ENCODE peak calls at places on chromosome 19, in eight cellular contexts. One of them, this sample, is unnamed.
A peak's percentile ranks its signal among the peaks of the same experiment; 100 is the strongest.

GRCh38 chr19:55070755-55071502 is 4.7 kb upstream of the EPS8L1 start:
- DNase-seq in pons: no peak
- DNase-seq in choroid plexus epithelial cell: peak; percentile 48
- DNase-seq in LHCN-M2: peak; percentile 93
- DNase-seq in NCI-H774: no peak
- DNase-seq in heart left ventricle: peak; percentile 55
- DNase-seq in NCI-H2029 treated with DMSO at 0.1 percent for 48 hours: no peak
- DNase-seq in BJ: no peak
- DNase-seq in this sample: no peak

GRCh38 chr19:41299755-41300089 is 10.2 kb upstream of the CCDC97 start:
- DNase-seq in LHCN-M2: peak; percentile 98
- DNase-seq in NCI-H774: no peak
- DNase-seq in heart left ventricle: no peak
- DNase-seq in BJ: no peak
- DNase-seq in pons: peak; percentile 40
- DNase-seq in NCI-H2029 treated with DMSO at 0.1 percent for 48 hours: peak; percentile 69
- DNase-seq in choroid plexus epithelial cell: peak; percentile 94
- DNase-seq in this sample: no peak

GRCh38 chr19:27735314-27735713 is 1477.6 kb downstream of the UQCRFS1 start:
- DNase-seq in pons: no peak
- DNase-seq in LHCN-M2: no peak
- DNase-seq in NCI-H774: no peak
- DNase-seq in BJ: no peak
- DNase-seq in heart left ventricle: no peak
- DNase-seq in NCI-H2029 treated with DMSO at 0.1 percent for 48 hours: no peak
- DNase-seq in choroid plexus epithelial cell: no peak
- DNase-seq in this sample: no peak

GRCh38 chr19:36169084-36169760 is 17.0 kb upstream of the COX7A1 start:
- DNase-seq in NCI-H774: peak; percentile 30
- DNase-seq in NCI-H2029 treated with DMSO at 0.1 percent for 48 hours: peak; percentile 98
- DNase-seq in pons: no peak
- DNase-seq in heart left ventricle: no peak
- DNase-seq in BJ: no peak
- DNase-seq in LHCN-M2: peak; percentile 77
- DNase-seq in choroid plexus epithelial cell: no peak
- DNase-seq in this sample: no peak

GRCh38 chr19:36051236-36051635 is 2.8 kb downstream of the THAP8 start:
- DNase-seq in pons: no peak
- DNase-seq in BJ: no peak
- DNase-seq in heart left ventricle: no peak
- DNase-seq in choroid plexus epithelial cell: peak; percentile 29
- DNase-seq in NCI-H774: no peak
- DNase-seq in LHCN-M2: no peak
- DNase-seq in NCI-H2029 treated with DMSO at 0.1 percent for 48 hours: no peak
- DNase-seq in this sample: no peak

GRCh38 chr19:55633866-55634265 is 6.9 kb upstream of the ZNF580 start:
- DNase-seq in pons: no peak
- DNase-seq in BJ: no peak
- DNase-seq in choroid plexus epithelial cell: no peak
- DNase-seq in NCI-H774: no peak
- DNase-seq in NCI-H2029 treated with DMSO at 0.1 percent for 48 hours: no peak
- DNase-seq in heart left ventricle: no peak
- DNase-seq in LHCN-M2: no peak
- DNase-seq in this sample: no peak

GRCh38 chr19:11151181-11151580 is 4.4 kb downstream of the SPC24 start:
- DNase-seq in BJ: no peak
- DNase-seq in choroid plexus epithelial cell: peak; percentile 90
- DNase-seq in LHCN-M2: no peak
- DNase-seq in NCI-H2029 treated with DMSO at 0.1 percent for 48 hours: no peak
- DNase-seq in heart left ventricle: no peak
- DNase-seq in NCI-H774: no peak
- DNase-seq in pons: no peak
- DNase-seq in this sample: no peak

GRCh38 chr19:44645407-44646048 is 1.8 kb downstream of the PVR start:
- DNase-seq in NCI-H2029 treated with DMSO at 0.1 percent for 48 hours: no peak
- DNase-seq in pons: no peak
- DNase-seq in LHCN-M2: no peak
- DNase-seq in BJ: no peak
- DNase-seq in heart left ventricle: no peak
- DNase-seq in NCI-H774: no peak
- DNase-seq in choroid plexus epithelial cell: no peak
- DNase-seq in this sample: no peak

GRCh38 chr19:30880151-30880550 is 469.1 kb downstream of the TSHZ3 start:
- DNase-seq in LHCN-M2: no peak
- DNase-seq in pons: no peak
- DNase-seq in choroid plexus epithelial cell: no peak
- DNase-seq in heart left ventricle: no peak
- DNase-seq in NCI-H2029 treated with DMSO at 0.1 percent for 48 hours: no peak
- DNase-seq in BJ: no peak
- DNase-seq in NCI-H774: no peak
- DNase-seq in this sample: no peak

GRCh38 chr19:41427647-41428480 is 690 bp upstream of the B3GNT8 start:
- DNase-seq in heart left ventricle: no peak
- DNase-seq in BJ: no peak
- DNase-seq in NCI-H774: no peak
- DNase-seq in NCI-H2029 treated with DMSO at 0.1 percent for 48 hours: peak; percentile 30
- DNase-seq in pons: no peak
- DNase-seq in LHCN-M2: no peak
- DNase-seq in choroid plexus epithelial cell: peak; percentile 22
- DNase-seq in this sample: no peak

GRCh38 chr19:51511353-51511752 is 9.8 kb upstream of the SIGLEC12 start:
- DNase-seq in choroid plexus epithelial cell: peak; percentile 2
- DNase-seq in LHCN-M2: peak; percentile 36
- DNase-seq in pons: peak; percentile 1
- DNase-seq in BJ: no peak
- DNase-seq in heart left ventricle: no peak
- DNase-seq in NCI-H774: no peak
- DNase-seq in NCI-H2029 treated with DMSO at 0.1 percent for 48 hours: no peak
- DNase-seq in this sample: no peak

GRCh38 chr19:45955905-45956608 is 17.6 kb downstream of the NOVA2 start:
- DNase-seq in BJ: no peak
- DNase-seq in NCI-H774: no peak
- DNase-seq in pons: peak; percentile 92
- DNase-seq in heart left ventricle: peak; percentile 76
- DNase-seq in LHCN-M2: no peak
- DNase-seq in choroid plexus epithelial cell: no peak
- DNase-seq in NCI-H2029 treated with DMSO at 0.1 percent for 48 hours: no peak
- DNase-seq in this sample: peak; percentile 94

GRCh38 chr19:50214699-50215543 is 11.5 kb downstream of the MYH14 start:
- DNase-seq in NCI-H774: no peak
- DNase-seq in BJ: no peak
- DNase-seq in choroid plexus epithelial cell: no peak
- DNase-seq in pons: no peak
- DNase-seq in heart left ventricle: no peak
- DNase-seq in LHCN-M2: no peak
- DNase-seq in NCI-H2029 treated with DMSO at 0.1 percent for 48 hours: no peak
- DNase-seq in this sample: no peak

GRCh38 chr19:42478765-42479307 is 36.1 kb upstream of the CXCL17 start:
- DNase-seq in NCI-H2029 treated with DMSO at 0.1 percent for 48 hours: no peak
- DNase-seq in choroid plexus epithelial cell: no peak
- DNase-seq in heart left ventricle: no peak
- DNase-seq in NCI-H774: no peak
- DNase-seq in BJ: no peak
- DNase-seq in pons: no peak
- DNase-seq in LHCN-M2: no peak
- DNase-seq in this sample: no peak

This sample was measured in globus pallidus.